ENCODE peak calls at places on chromosomes 4 and X, in eight cellular contexts. E is SIG-M5, R is T-helper 9 cell, Q is EH, C is uterus, I is kidney tubule cell, U is globus pallidus, O is activated T-cell treated with anti-CD3 and anti-CD28 coated beads for 24 hours. A is an unnamed sample.

GRCh38 chr4:130257271-130257670 is 1161.3 kb downstream of the C4orf33 start:
- DNase-seq in I (peak), Q (peak), R (no peak), C (no peak), U (no peak), E (no peak), O (no peak), A (no peak)

GRCh38 chr4:23572382-23572781 is 317.5 kb downstream of the PPARGC1A start:
- DNase-seq in I (no peak), R (no peak), O (no peak), U (no peak), C (no peak), Q (no peak), E (no peak), A (no peak)

GRCh38 chr4:2787230-2788100 is 5.4 kb upstream of the SH3BP2 start:
- DNase-seq in E (peak), I (no peak), R (no peak), O (no peak), C (no peak), Q (no peak), U (no peak), A (peak)

GRCh38 chr4:127503111-127503510 is 129.6 kb upstream of the INTU start:
- DNase-seq in R (no peak), U (no peak), O (no peak), E (no peak), C (no peak), Q (peak), I (no peak), A (no peak)

GRCh38 chr4:182729527-182729926 is 187.7 kb downstream of the DCTD start:
- DNase-seq in O (no peak), E (no peak), C (no peak), R (no peak), U (no peak), I (no peak), Q (no peak), A (no peak)

GRCh38 chrX:69109706-69110635 is 55.3 kb downstream of the PJA1 start:
- DNase-seq in C (peak), O (no peak), E (no peak), Q (peak), U (no peak), I (peak), R (no peak), A (no peak)

GRCh38 chr4:104064650-104065577 is 345.1 kb upstream of the TACR3 start:
- DNase-seq in R (no peak), E (no peak), C (no peak), Q (no peak), O (no peak), I (peak), U (peak), A (peak)

GRCh38 chr4:149793459-149793858 is 22.2 kb downstream of the IQCM start:
- DNase-seq in U (no peak), I (no peak), O (no peak), Q (peak), C (no peak), E (no peak), R (no peak), A (no peak)

GRCh38 chr4:36222702-36223101 is 21.6 kb downstream of the ARAP2 start:
- DNase-seq in U (no peak), I (peak), R (no peak), E (no peak), Q (no peak), O (no peak), C (no peak), A (no peak)

A was measured in stimulated activated naive CD8-positive, alpha-beta T cell treated with anti-CD3 and anti-CD28 coated beads, Interleukin-15, amount 100 ng/mL, for 72 hours.